ENCODE peak calls at places on chromosomes 5 and 9, in four cellular contexts. One of them, this sample, is unnamed.

GRCh38 chr5:147578228-147579024 is 68.6 kb upstream of the DPYSL3 start:
- DNase-seq in HepG2: peak
- DNase-seq in K562: peak
- DNase-seq in GM12878: no peak
- DNase-seq in this sample: no peak

GRCh38 chr5:179187229-179187678 is 127.1 kb downstream of the ZNF354C start:
- DNase-seq in HepG2: peak
- DNase-seq in K562: no peak
- DNase-seq in GM12878: no peak
- DNase-seq in this sample: peak

GRCh38 chr5:91361790-91362189 is 21.3 kb downstream of the ARRDC3 start:
- DNase-seq in HepG2: no peak
- DNase-seq in K562: no peak
- DNase-seq in GM12878: no peak
- DNase-seq in this sample: no peak

GRCh38 chr5:612498-613424 is 621 bp downstream of the CEP72 start:
- DNase-seq in HepG2: no peak
- DNase-seq in K562: no peak
- DNase-seq in GM12878: no peak
- DNase-seq in this sample: no peak

GRCh38 chr5:125042243-125042887 is 295.9 kb upstream of the ZNF608 start:
- DNase-seq in HepG2: no peak
- DNase-seq in K562: no peak
- DNase-seq in GM12878: no peak
- DNase-seq in this sample: no peak

GRCh38 chr5:91038180-91038808 is 344.8 kb downstream of the ARRDC3 start:
- DNase-seq in HepG2: no peak
- DNase-seq in K562: no peak
- DNase-seq in GM12878: no peak
- DNase-seq in this sample: no peak

GRCh38 chr9:93659044-93659836 is 82.9 kb downstream of the PHF2 start:
- DNase-seq in HepG2: no peak
- DNase-seq in K562: no peak
- DNase-seq in GM12878: no peak
- DNase-seq in this sample: peak

GRCh38 chr9:136017813-136018190 is 56.6 kb upstream of the UBAC1 start:
- DNase-seq in HepG2: no peak
- DNase-seq in K562: no peak
- DNase-seq in GM12878: no peak
- DNase-seq in this sample: no peak

GRCh38 chr5:168093200-168093930 is 198.1 kb upstream of the WWC1 start:
- DNase-seq in HepG2: no peak
- DNase-seq in K562: no peak
- DNase-seq in GM12878: no peak
- DNase-seq in this sample: no peak

GRCh38 chr9:38024036-38024681 is 44.9 kb downstream of the SHB start:
- DNase-seq in HepG2: peak
- DNase-seq in K562: no peak
- DNase-seq in GM12878: no peak
- DNase-seq in this sample: peak

GRCh38 chr9:19660019-19660418 is 128.8 kb downstream of the SLC24A2 start:
- DNase-seq in HepG2: no peak
- DNase-seq in K562: no peak
- DNase-seq in GM12878: no peak
- DNase-seq in this sample: no peak

GRCh38 chr5:135428586-135428985 is 18.6 kb downstream of the DCANP1 start:
- DNase-seq in HepG2: no peak
- DNase-seq in K562: no peak
- DNase-seq in GM12878: no peak
- DNase-seq in this sample: no peak

GRCh38 chr5:68419637-68420452 is 204.3 kb downstream of the PIK3R1 start:
- DNase-seq in HepG2: no peak
- DNase-seq in K562: peak
- DNase-seq in GM12878: no peak
- DNase-seq in this sample: no peak

GRCh38 chr5:151037561-151038291 is 17.3 kb downstream of the GPX3 start:
- DNase-seq in HepG2: peak
- DNase-seq in K562: no peak
- DNase-seq in GM12878: no peak
- DNase-seq in this sample: no peak

GRCh38 chr9:133943781-133944745 is 48.1 kb downstream of the VAV2 start:
- DNase-seq in HepG2: no peak
- DNase-seq in K562: no peak
- DNase-seq in GM12878: no peak
- DNase-seq in this sample: peak

GRCh38 chr5:53110156-53110555 is 599 bp upstream of the MOCS2 start:
- DNase-seq in HepG2: no peak
- DNase-seq in K562: peak
- DNase-seq in GM12878: no peak
- DNase-seq in this sample: peak

GRCh38 chr5:28743362-28743761 is 1705.0 kb upstream of the CDH9 start:
- DNase-seq in HepG2: no peak
- DNase-seq in K562: no peak
- DNase-seq in GM12878: no peak
- DNase-seq in this sample: no peak

GRCh38 chr5:95009812-95010211 is 275.1 kb downstream of the MCTP1 start:
- DNase-seq in HepG2: no peak
- DNase-seq in K562: no peak
- DNase-seq in GM12878: no peak
- DNase-seq in this sample: no peak

GRCh38 chr5:71836084-71836483 is 117.0 kb downstream of the CARTPT start:
- DNase-seq in HepG2: no peak
- DNase-seq in K562: no peak
- DNase-seq in GM12878: no peak
- DNase-seq in this sample: no peak

GRCh38 chr9:120774719-120775118 is 18.5 kb downstream of the FBXW2 start:
- DNase-seq in HepG2: no peak
- DNase-seq in K562: peak
- DNase-seq in GM12878: no peak
- DNase-seq in this sample: no peak

GRCh38 chr9:115157245-115157674 is 39.3 kb upstream of the TNC start:
- DNase-seq in HepG2: no peak
- DNase-seq in K562: no peak
- DNase-seq in GM12878: no peak
- DNase-seq in this sample: no peak
- TF ChIP-seq TCF7 in HepG2: no peak
- TF ChIP-seq TCF7 in K562: no peak
- TF ChIP-seq TCF7 in GM12878: no peak
- TF ChIP-seq TCF7 in this sample: no peak

DNA sequence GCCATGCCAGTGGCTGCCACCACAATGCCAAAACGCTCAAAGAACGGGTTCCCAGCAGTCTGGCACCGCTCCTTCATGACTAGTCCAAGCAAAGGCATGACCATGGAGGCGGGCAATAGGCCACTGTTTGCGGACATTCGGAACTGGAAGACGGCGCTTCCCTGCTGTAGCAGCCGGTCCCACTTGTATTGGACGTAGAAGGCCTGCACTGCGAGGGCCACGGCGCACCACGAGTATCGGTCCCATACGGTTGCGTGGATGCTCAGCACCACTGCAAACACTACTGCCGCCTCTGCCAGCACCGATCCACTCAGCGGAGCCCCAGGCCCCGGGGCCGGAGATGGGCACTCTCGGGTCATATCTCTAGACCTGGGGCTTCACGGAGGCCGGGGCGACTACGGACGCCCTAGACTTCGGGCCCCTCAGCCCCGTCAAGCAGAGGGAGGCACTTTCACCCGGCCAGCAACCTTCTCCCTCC is 419 bp downstream of the DOLK start:
- DNase-seq in HepG2: no peak
- DNase-seq in K562: no peak
- DNase-seq in GM12878: no peak
- DNase-seq in this sample: peak
- TF ChIP-seq MAX in HepG2: no peak
- TF ChIP-seq MAX in K562: no peak
- TF ChIP-seq MAX in GM12878: no peak
- TF ChIP-seq MAX in this sample: no peak

DNA sequence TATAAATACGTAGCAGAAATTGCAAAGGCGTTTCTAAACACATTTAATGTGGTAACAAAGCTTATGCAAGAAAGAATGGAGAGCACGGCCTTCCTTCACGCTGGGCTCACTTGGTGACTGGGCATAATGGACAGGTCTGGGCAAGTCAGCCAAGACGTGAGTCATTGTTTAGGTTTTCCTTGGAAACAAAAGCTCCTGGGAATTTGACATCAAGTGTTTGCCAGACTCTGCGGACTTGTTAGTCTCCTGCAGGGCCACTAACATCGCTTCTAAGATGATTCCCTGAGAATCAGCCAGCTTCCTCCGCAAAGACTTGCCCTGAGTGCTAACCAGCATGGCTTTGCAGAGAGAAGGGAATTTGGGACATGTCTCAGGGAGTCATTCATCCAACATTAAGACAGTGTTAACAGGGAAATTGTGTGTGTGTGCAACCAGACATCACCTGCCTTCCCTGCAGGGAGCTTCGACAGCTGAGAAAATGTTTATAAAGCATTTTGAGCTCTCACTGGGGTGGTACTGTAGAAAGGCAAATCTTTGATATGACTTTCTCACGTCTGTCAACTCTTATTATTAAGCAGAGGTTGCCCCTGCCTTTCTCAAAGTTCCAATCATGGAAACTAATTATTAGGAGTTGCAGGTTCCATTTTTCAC is 182.5 kb downstream of the NTRK2 start:
- DNase-seq in HepG2: no peak
- DNase-seq in K562: no peak
- DNase-seq in GM12878: no peak
- DNase-seq in this sample: peak
- TF ChIP-seq TCF7 in HepG2: no peak
- TF ChIP-seq TCF7 in K562: no peak
- TF ChIP-seq TCF7 in GM12878: no peak
- TF ChIP-seq TCF7 in this sample: no peak

DNA sequence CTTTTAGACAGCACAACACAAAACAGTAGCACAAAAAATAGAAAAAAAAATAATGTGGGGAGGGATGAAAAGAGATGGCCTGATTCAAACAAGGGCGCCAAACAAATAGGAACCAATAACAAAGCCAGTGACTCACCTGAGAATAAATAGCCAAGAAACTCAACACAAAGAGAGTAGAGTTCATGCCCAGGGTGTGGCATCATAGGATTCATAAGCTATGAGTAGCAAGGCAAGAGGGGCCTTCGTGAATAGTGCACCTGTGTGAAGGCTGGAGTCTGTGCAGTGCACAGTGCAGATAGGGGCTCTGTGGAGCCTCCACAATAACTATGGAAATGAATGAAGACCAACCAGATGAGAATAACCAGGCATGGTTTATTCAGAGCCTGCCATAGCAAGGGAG is 541.7 kb downstream of the SPOCK1 start:
- DNase-seq in HepG2: no peak
- DNase-seq in K562: no peak
- DNase-seq in GM12878: no peak
- DNase-seq in this sample: no peak
- TF ChIP-seq MAX in HepG2: no peak
- TF ChIP-seq MAX in K562: no peak
- TF ChIP-seq MAX in GM12878: no peak
- TF ChIP-seq MAX in this sample: no peak

GRCh38 chr9:20981486-20981885 is 50.0 kb downstream of the HACD4 start:
- DNase-seq in HepG2: no peak
- DNase-seq in K562: no peak
- DNase-seq in GM12878: no peak
- DNase-seq in this sample: no peak
- TF ChIP-seq TCF7 in HepG2: no peak
- TF ChIP-seq TCF7 in K562: no peak
- TF ChIP-seq TCF7 in GM12878: no peak
- TF ChIP-seq TCF7 in this sample: no peak

GRCh38 chr5:172149073-172149472 is 39.0 kb downstream of the STK10 start:
- DNase-seq in HepG2: no peak
- DNase-seq in K562: no peak
- DNase-seq in GM12878: no peak
- DNase-seq in this sample: no peak
- TF ChIP-seq MAX in HepG2: no peak
- TF ChIP-seq MAX in K562: no peak
- TF ChIP-seq MAX in GM12878: no peak
- TF ChIP-seq MAX in this sample: no peak

GRCh38 chr5:9776525-9776924 is 146.4 kb upstream of the TAS2R1 start:
- DNase-seq in HepG2: no peak
- DNase-seq in K562: no peak
- DNase-seq in GM12878: no peak
- DNase-seq in this sample: no peak
- TF ChIP-seq TCF7 in HepG2: no peak
- TF ChIP-seq TCF7 in K562: no peak
- TF ChIP-seq TCF7 in GM12878: no peak
- TF ChIP-seq TCF7 in this sample: no peak

DNA sequence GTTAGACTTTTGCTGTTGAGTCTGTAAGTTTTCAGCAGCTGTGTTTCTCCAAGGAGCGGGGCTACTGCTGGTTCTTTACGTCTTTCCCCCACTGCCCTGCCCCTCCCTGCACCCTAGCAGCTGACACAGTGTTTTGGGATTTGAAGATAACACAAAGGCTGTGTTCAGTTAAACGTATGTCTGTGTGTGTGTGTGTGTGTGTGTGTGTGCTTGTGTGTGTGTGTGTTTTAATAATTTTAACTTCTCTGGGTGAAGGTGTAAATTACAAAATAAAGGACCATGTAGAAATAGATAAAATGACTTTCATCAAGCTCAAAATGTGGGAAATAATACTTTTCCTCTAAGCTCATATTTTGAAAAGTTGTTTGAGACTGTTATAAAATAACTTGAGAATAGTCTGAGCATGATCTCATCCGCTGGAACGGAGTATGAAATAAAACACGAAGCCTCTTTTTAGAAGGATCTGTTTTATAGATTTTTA is 10.9 kb downstream of the ABL1 start:
- DNase-seq in HepG2: no peak
- DNase-seq in K562: peak
- DNase-seq in GM12878: no peak
- DNase-seq in this sample: no peak
- TF ChIP-seq MAX in HepG2: no peak
- TF ChIP-seq MAX in K562: no peak
- TF ChIP-seq MAX in GM12878: no peak
- TF ChIP-seq MAX in this sample: no peak

DNA sequence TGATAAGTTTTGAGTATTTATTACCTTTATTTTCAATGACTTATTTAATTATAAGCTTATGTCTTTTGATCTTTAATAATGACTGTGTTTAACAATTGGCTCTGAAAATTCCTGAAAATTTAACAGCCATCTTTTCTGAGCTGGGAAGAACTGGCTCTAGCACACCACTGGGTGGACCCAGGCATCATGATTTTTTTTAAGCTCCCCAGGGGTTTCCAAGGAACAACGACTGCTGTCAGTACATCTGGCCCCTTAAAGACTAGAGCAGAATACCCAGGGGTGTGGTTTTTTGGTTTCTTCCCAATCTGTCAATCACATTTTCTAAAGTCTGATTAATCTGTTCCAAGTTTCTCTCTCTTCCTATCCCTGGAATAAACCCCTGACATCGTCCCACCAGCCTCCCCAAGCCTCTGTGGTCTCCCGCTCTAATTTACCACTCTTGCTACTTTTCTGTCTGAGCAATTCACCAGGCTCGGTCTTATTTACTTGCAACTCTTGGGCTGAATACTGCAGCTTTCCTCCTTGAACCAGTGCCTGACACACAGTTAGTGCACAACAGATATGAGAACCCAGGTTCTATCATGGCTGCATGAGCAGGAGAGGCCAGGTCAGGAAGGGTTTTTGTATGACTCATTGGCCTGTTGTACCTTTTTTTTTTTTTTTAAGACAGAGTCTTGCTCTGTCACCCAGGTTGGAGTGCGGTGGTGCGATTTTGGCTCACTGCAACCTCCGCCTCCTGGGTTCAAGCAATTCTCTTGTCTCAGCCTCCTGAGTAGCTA is 321.9 kb downstream of the ZSWIM6 start:
- DNase-seq in HepG2: no peak
- DNase-seq in K562: no peak
- DNase-seq in GM12878: no peak
- DNase-seq in this sample: no peak
- TF ChIP-seq TCF7 in HepG2: no peak
- TF ChIP-seq TCF7 in K562: no peak
- TF ChIP-seq TCF7 in GM12878: no peak
- TF ChIP-seq TCF7 in this sample: no peak